ENCODE peak calls at places on chromosome 15, in five cellular contexts. T is activated B cell treated with CpG ODN at 0.5 μM for 24 hours, X is HCT116, Y is fibroblast of mammary gland, O is OCI-LY7. Q is an unnamed sample.

GRCh38 chr15:55319537-55320325 is 709 bp downstream of the PIGB start:
- DNase-seq in O (peak; percentile 71), T (no peak), X (no peak), Y (peak; percentile 72), Q (no peak)

GRCh38 chr15:101049856-101050646 is 130.9 kb downstream of the LRRK1 start:
- DNase-seq in Y (no peak), X (no peak), O (no peak), T (peak; percentile 4), Q (peak; percentile 37)

GRCh38 chr15:52133510-52134220 is 21.1 kb upstream of the BCL2L10 start:
- DNase-seq in T (no peak), Y (no peak), O (no peak), X (no peak), Q (no peak)

GRCh38 chr15:90959894-90960293 is 5.2 kb downstream of the RCCD1 start:
- DNase-seq in Y (no peak), T (no peak), X (no peak), O (no peak), Q (no peak)

GRCh38 chr15:45637552-45638033 is 2.8 kb downstream of the SQOR start:
- DNase-seq in O (peak; percentile 53), X (no peak), Y (peak; percentile 94), T (no peak), Q (no peak)

GRCh38 chr15:95897651-95898050 is 432.8 kb upstream of the NR2F2 start:
- DNase-seq in O (no peak), T (no peak), X (no peak), Y (no peak), Q (no peak)

GRCh38 chr15:73922186-73923151 is 3.8 kb upstream of the LOXL1 start:
- DNase-seq in T (no peak), X (no peak), O (no peak), Y (peak; percentile 62), Q (no peak)

GRCh38 chr15:62931650-62932049 is 110.9 kb upstream of the TPM1 start:
- DNase-seq in Y (peak; percentile 6), T (no peak), O (no peak), X (no peak), Q (no peak)

GRCh38 chr15:79310985-79311900 is at the start of gene TMED3:
- DNase-seq in O (peak; percentile 92), T (peak; percentile 80), X (peak; percentile 73), Y (peak; percentile 81), Q (peak; percentile 70)
- TF ChIP-seq CTCF in O (peak; percentile 63), T (no peak), X (no peak), Y (no peak), Q (no peak)

GRCh38 chr15:75154461-75155062 is 47.1 kb upstream of the C15orf39 start:
- DNase-seq in Y (no peak), O (no peak), T (no peak), X (no peak), Q (no peak)
- TF ChIP-seq CTCF in Y (no peak), O (no peak), T (no peak), X (no peak), Q (no peak)

GRCh38 chr15:78002996-78003395 is 74.5 kb downstream of the TBC1D2B start:
- DNase-seq in X (no peak), Y (no peak), O (no peak), T (no peak), Q (no peak)

GRCh38 chr15:78006567-78007205 is 70.8 kb downstream of the TBC1D2B start:
- DNase-seq in O (no peak), X (no peak), Y (no peak), T (no peak), Q (no peak)

GRCh38 chr15:78004222-78004727 is 73.2 kb downstream of the TBC1D2B start:
- DNase-seq in X (no peak), O (no peak), T (no peak), Y (no peak), Q (no peak)

GRCh38 chr15:78003539-78004008 is 73.9 kb downstream of the TBC1D2B start:
- DNase-seq in X (no peak), Y (no peak), T (no peak), O (no peak), Q (no peak)

GRCh38 chr15:78004919-78005634 is 72.4 kb downstream of the TBC1D2B start:
- DNase-seq in X (no peak), Y (peak; percentile 95), T (no peak), O (no peak), Q (no peak)
- TF ChIP-seq CTCF in X (no peak), Y (peak; percentile 44), T (no peak), O (no peak), Q (no peak)

GRCh38 chr15:92902723-92903587 is 2.8 kb downstream of the CHD2 start:
- DNase-seq in T (no peak), X (no peak), Y (peak; percentile 50), O (peak; percentile 58), Q (no peak)

GRCh38 chr15:92899910-92900711 is at the start of gene CHD2:
- DNase-seq in Y (peak; percentile 90), X (peak; percentile 89), T (peak; percentile 66), O (peak; percentile 92), Q (no peak)

GRCh38 chr15:92900712-92901052 is 558 bp downstream of the CHD2 start:
- DNase-seq in Y (no peak), T (no peak), X (no peak), O (no peak), Q (no peak)

GRCh38 chr15:92902020-92902419 is 1.9 kb downstream of the CHD2 start:
- DNase-seq in Y (no peak), T (no peak), O (no peak), X (no peak), Q (no peak)

DNA sequence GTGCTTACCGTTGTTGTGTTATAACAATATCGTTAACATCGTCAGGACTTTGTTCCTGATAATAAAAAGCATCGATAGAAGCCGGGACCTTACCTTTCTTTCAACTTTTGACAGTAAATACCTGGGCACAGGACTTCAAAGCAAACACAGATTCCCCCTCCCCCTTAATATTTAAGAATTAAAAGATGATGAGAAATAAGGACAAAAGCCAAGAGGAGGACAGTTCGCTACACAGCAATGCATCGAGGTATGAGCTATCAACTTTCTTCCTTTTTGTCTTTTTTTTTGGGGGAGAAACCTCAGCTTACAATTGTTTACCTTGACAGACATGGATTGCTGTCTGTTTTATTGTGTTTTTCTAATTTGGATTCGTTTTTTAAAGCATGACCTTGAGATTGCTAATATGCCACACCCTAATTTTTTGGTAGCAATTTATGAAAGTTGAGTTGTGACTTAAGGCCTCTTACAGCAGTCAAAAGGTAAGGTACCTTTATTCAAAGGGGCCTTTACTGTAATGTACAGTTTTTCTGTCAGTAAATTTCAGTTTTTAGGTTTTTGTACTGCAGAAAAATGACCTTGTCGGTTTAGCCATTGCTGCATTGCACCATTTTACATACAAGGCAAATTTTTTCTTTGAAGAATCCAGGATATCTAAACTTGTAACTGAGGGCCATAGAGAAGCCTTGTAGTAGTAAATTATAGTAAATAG is 1.1 kb downstream of the CHD2 start:
- DNase-seq in O (peak; percentile 67), X (no peak), T (no peak), Y (no peak), Q (no peak)
- TF ChIP-seq CTCF in O (no peak), X (no peak), T (no peak), Y (no peak), Q (no peak)

DNA sequence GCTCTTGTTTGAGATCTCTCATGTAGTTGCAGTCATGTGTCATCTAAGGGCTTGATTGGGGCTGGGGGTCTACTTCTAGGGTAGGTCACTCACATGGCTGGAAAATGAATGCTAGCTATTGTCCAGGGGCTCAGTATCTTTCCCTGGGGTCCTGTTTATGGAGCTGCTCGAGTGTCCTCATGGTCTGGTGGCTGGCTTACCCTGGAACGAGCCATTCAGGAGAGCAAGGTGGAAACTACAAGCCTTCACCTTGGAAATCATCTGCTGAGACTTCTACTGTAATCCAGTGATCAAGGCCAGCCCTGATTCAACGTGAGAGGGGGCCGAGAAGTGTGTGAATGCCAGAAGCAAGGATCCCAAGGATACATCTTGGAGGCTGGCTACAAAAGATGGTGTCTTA is 16.2 kb upstream of the RHCG start:
- DNase-seq in Y (no peak), T (no peak), O (no peak), X (no peak), Q (no peak)
- TF ChIP-seq CTCF in Y (no peak), T (no peak), O (no peak), X (no peak), Q (no peak)

DNA sequence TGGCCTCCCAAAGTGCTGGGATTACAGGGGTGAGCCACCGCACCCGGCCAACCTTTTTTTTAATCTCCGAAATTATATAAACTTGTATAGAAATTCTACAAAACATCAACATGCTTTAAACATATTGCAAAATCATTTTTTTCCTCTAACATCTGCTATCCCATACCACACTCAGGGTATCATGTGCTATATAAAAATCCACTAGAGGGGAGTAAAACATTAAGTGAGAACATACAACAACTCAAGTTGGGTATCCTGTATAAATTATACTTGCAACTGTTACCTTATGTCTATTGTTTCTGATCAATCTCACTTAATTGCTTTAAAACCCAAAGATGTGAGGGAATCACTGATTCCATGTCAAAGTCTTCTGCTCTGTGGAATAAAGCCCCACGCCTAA is 71.9 kb upstream of the FBN1 start:
- DNase-seq in T (no peak), X (no peak), Y (peak; percentile 53), O (no peak), Q (no peak)
- TF ChIP-seq CTCF in T (no peak), X (no peak), Y (no peak), O (peak; percentile 13), Q (no peak)

DNA sequence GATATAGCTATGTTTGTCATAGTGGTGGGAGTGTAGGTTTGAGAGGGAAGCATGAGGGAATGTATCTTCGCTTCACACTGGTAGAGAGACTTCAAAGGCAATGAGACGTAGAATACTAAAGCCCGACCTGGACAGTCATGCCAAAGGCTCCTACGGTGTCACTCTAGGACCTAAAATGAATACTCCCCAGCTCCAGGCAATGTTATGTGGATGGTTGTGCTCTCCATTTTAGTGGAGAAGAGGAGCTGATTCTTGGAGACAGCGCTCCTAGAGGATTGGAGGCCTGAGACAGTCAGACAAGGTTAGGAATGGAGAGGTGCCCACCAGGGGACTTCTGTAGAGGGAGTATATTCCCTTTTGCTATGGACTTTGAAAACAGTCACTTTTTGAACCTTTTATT is 260.1 kb downstream of the MEX3B start:
- DNase-seq in O (no peak), Y (no peak), X (no peak), T (no peak), Q (no peak)
- TF ChIP-seq CTCF in O (no peak), Y (no peak), X (no peak), T (no peak), Q (no peak)

GRCh38 chr15:71125831-71126453 is 10.7 kb downstream of the THSD4 start:
- DNase-seq in Y (no peak), T (no peak), O (no peak), X (no peak), Q (no peak)
- TF ChIP-seq CTCF in Y (peak; percentile 26), T (no peak), O (peak; percentile 31), X (no peak), Q (no peak)

DNA sequence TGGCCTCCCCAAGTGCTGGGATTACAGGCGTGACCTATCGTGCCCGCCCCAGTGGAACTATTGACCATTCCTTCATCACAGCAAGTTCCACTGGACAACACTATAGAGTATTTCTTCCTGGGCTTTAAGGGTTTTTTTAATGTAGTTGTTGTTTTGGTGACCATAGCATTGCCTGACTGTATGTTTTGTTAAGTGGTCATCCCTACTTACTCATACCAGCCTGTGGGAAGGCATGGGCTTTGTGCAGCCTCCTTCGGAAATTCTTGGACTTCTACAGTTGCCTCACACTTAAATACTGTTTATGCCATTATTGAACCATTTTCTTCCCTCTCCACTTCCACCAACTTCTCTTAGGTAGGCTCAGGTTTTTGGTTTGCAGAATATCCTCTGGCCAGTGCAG is 19.9 kb upstream of the ALPK3 start:
- DNase-seq in X (no peak), Y (peak; percentile 67), O (no peak), T (no peak), Q (no peak)
- TF ChIP-seq CTCF in X (no peak), Y (no peak), O (no peak), T (no peak), Q (no peak)